ENCODE peak calls at places on chromosomes 11 and 22, in seven cellular contexts. W, Z, D, B, P, O and X are unnamed samples.
A peak's percentile ranks its signal among the peaks of the same experiment; 100 is the strongest.

GRCh38 chr11:122022646-122023045 is 93.4 kb downstream of the BLID start:
- DNase-seq in W (no peak), Z (no peak), D (no peak), B (no peak), P (no peak), O (no peak), X (no peak)

GRCh38 chr11:36726420-36726819 is 128.4 kb upstream of the RAG2 start:
- DNase-seq in W (no peak), Z (no peak), D (no peak), B (no peak), P (no peak), O (no peak), X (no peak)

GRCh38 chr11:46381046-46381835 is at the start of gene MDK:
- DNase-seq in W (no peak), Z (no peak), D (no peak), B (no peak), P (no peak), O (no peak), X (no peak)

GRCh38 chr11:92423133-92423532 is 198.5 kb downstream of the FAT3 start:
- DNase-seq in W (no peak), Z (no peak), D (no peak), B (no peak), P (no peak), O (no peak), X (no peak)

GRCh38 chr11:10654211-10655150 is 39.1 kb downstream of the IRAG1 start:
- DNase-seq in W (peak; percentile 75), Z (peak; percentile 71), D (peak; percentile 48), B (no peak), P (peak; percentile 23), O (peak; percentile 10), X (no peak)

GRCh38 chr11:102957953-102958352 is 2.4 kb upstream of the MMP13 start:
- DNase-seq in W (no peak), Z (no peak), D (no peak), B (no peak), P (no peak), O (no peak), X (no peak)

GRCh38 chr11:1099519-1100355 is 25.1 kb downstream of the MUC2 start:
- DNase-seq in W (no peak), Z (no peak), D (no peak), B (no peak), P (no peak), O (no peak), X (no peak)

GRCh38 chr11:3796346-3796745 is 1.0 kb downstream of the NUP98 start:
- DNase-seq in W (no peak), Z (no peak), D (no peak), B (no peak), P (no peak), O (no peak), X (no peak)

GRCh38 chr22:18048441-18048898 is 24.1 kb upstream of the MICAL3 start:
- DNase-seq in W (peak; percentile 70), Z (no peak), D (no peak), B (no peak), P (no peak), O (peak; percentile 50), X (no peak)

GRCh38 chr11:3890014-3890413 is 34.5 kb downstream of the STIM1 start:
- DNase-seq in W (no peak), Z (no peak), D (no peak), B (no peak), P (no peak), O (no peak), X (no peak)

GRCh38 chr11:44883277-44883676 is 67.4 kb downstream of the TP53I11 start:
- DNase-seq in W (no peak), Z (no peak), D (peak; percentile 37), B (no peak), P (no peak), O (no peak), X (no peak)

GRCh38 chr11:45473491-45473890 is 187.3 kb upstream of the SYT13 start:
- DNase-seq in W (no peak), Z (no peak), D (no peak), B (no peak), P (no peak), O (peak; percentile 17), X (no peak)

GRCh38 chr11:1918436-1919315 is 827 bp upstream of the TNNT3 start:
- DNase-seq in W (no peak), Z (no peak), D (no peak), B (no peak), P (no peak), O (no peak), X (no peak)

GRCh38 chr22:26168934-26169311 is 339 bp upstream of the SEZ6L start:
- DNase-seq in W (peak; percentile 5), Z (no peak), D (no peak), B (no peak), P (no peak), O (no peak), X (no peak)

GRCh38 chr11:10918698-10919097 is 60.8 kb upstream of the ZBED5 start:
- DNase-seq in W (peak; percentile 35), Z (peak; percentile 89), D (no peak), B (no peak), P (no peak), O (no peak), X (no peak)

GRCh38 chr11:75577198-75577597 is 15.1 kb downstream of the SERPINH1 start:
- DNase-seq in W (no peak), Z (no peak), D (peak; percentile 36), B (no peak), P (peak; percentile 68), O (peak; percentile 22), X (peak; percentile 66)

GRCh38 chr22:27627444-27627833 is 174.1 kb downstream of the MN1 start:
- DNase-seq in W (peak; percentile 18), Z (peak; percentile 50), D (no peak), B (no peak), P (no peak), O (no peak), X (no peak)

GRCh38 chr11:84333196-84333595 is 1047.0 kb upstream of the CCDC90B start:
- DNase-seq in W (no peak), Z (no peak), D (no peak), B (no peak), P (no peak), O (no peak), X (no peak)

GRCh38 chr11:86395061-86395551 is 20.4 kb downstream of the CCDC81 start:
- DNase-seq in W (peak; percentile 62), Z (no peak), D (no peak), B (no peak), P (no peak), O (no peak), X (no peak)

GRCh38 chr11:6433998-6434650 is 6.7 kb downstream of the HPX start:
- DNase-seq in W (no peak), Z (no peak), D (no peak), B (no peak), P (no peak), O (no peak), X (no peak)

GRCh38 chr11:116773203-116774112 is 671 bp upstream of the BUD13 start:
- DNase-seq in W (peak; percentile 49), Z (peak; percentile 81), D (no peak), B (no peak), P (no peak), O (peak; percentile 36), X (peak; percentile 51)

GRCh38 chr11:23789938-23790371 is 706.9 kb upstream of the LUZP2 start:
- DNase-seq in W (peak; percentile 76), Z (peak; percentile 80), D (peak; percentile 2), B (peak; percentile 19), P (no peak), O (no peak), X (no peak)

GRCh38 chr22:45903355-45904149 is 73.4 kb downstream of the WNT7B start:
- DNase-seq in W (peak; percentile 82), Z (peak; percentile 26), D (peak; percentile 62), B (no peak), P (no peak), O (no peak), X (no peak)

GRCh38 chr11:80432051-80432450 is 991.2 kb upstream of the TENM4 start:
- DNase-seq in W (peak; percentile 8), Z (no peak), D (no peak), B (no peak), P (no peak), O (no peak), X (no peak)

GRCh38 chr11:124167852-124168251 is 15.3 kb upstream of the OR10D3 start:
- DNase-seq in W (no peak), Z (no peak), D (no peak), B (no peak), P (no peak), O (no peak), X (no peak)

GRCh38 chr11:64204464-64204989 is 2.0 kb upstream of the FERMT3 start:
- DNase-seq in W (peak; percentile 98), Z (peak; percentile 91), D (peak; percentile 78), B (peak; percentile 96), P (peak; percentile 75), O (peak; percentile 78), X (peak; percentile 85)

GRCh38 chr22:22371031-22371541 is 126.5 kb downstream of the VPREB1 start:
- DNase-seq in W (no peak), Z (no peak), D (no peak), B (no peak), P (no peak), O (no peak), X (no peak)

GRCh38 chr11:122430490-122430889 is 225.0 kb upstream of the UBASH3B start:
- DNase-seq in W (no peak), Z (no peak), D (no peak), B (no peak), P (no peak), O (no peak), X (no peak)

GRCh38 chr22:35457729-35458546 is 58.0 kb downstream of the MCM5 start:
- DNase-seq in W (no peak), Z (no peak), D (no peak), B (no peak), P (no peak), O (no peak), X (no peak)

GRCh38 chr11:69220581-69221051 is 64.9 kb downstream of the SMIM38 start:
- DNase-seq in W (no peak), Z (no peak), D (no peak), B (no peak), P (no peak), O (no peak), X (no peak)

GRCh38 chr11:122863704-122864326 is 18.7 kb upstream of the JHY start:
- DNase-seq in W (peak; percentile 51), Z (peak; percentile 11), D (peak; percentile 37), B (no peak), P (peak; percentile 44), O (peak; percentile 18), X (peak; percentile 75)

GRCh38 chr11:8209208-8209807 is 40.5 kb upstream of the RIC3 start:
- DNase-seq in W (no peak), Z (peak; percentile 19), D (no peak), B (no peak), P (peak; percentile 36), O (no peak), X (peak; percentile 49)

GRCh38 chr11:68940651-68941323 is 37.1 kb downstream of the IGHMBP2 start:
- DNase-seq in W (no peak), Z (no peak), D (no peak), B (no peak), P (no peak), O (no peak), X (no peak)

GRCh38 chr22:38921126-38921525 is 36.3 kb upstream of the APOBEC3A start:
- DNase-seq in W (no peak), Z (no peak), D (peak; percentile 93), B (no peak), P (no peak), O (no peak), X (no peak)

GRCh38 chr11:35558468-35558867 is 33.1 kb upstream of the PAMR1 start:
- DNase-seq in W (no peak), Z (no peak), D (no peak), B (no peak), P (no peak), O (no peak), X (no peak)

GRCh38 chr11:123083623-123084029 is 21.7 kb upstream of the HSPA8 start:
- DNase-seq in W (peak; percentile 99), Z (peak; percentile 78), D (peak; percentile 82), B (peak; percentile 99), P (peak; percentile 64), O (peak; percentile 4), X (peak; percentile 65)

GRCh38 chr11:125072210-125072960 is 9.3 kb downstream of the SLC37A2 start:
- DNase-seq in W (no peak), Z (peak; percentile 97), D (no peak), B (no peak), P (no peak), O (no peak), X (no peak)

GRCh38 chr11:78737891-78738290 is 163.2 kb upstream of the NARS2 start:
- DNase-seq in W (no peak), Z (no peak), D (no peak), B (no peak), P (no peak), O (no peak), X (no peak)